ENCODE peak calls at places on chromosomes 11 and 22, in seven cellular contexts. K is coronary artery, F is kidney epithelial cell, M is tibial nerve, A is cardiac muscle cell, P is astrocyte of the spinal cord, I is AG04450. O is an unnamed sample.

GRCh38 chr11:21121991-21122390 is 452.6 kb downstream of the NELL1 start:
- DNase-seq in K (no peak), F (no peak), M (no peak), A (no peak), P (no peak), I (no peak), O (no peak)

GRCh38 chr11:86687083-86687799 is 14.8 kb upstream of the ME3 start:
- DNase-seq in K (no peak), F (no peak), M (no peak), A (no peak), P (no peak), I (no peak), O (no peak)

GRCh38 chr11:47204633-47204989 is 10.2 kb upstream of the DDB2 start:
- DNase-seq in K (no peak), F (no peak), M (no peak), A (peak), P (peak), I (peak), O (no peak)

GRCh38 chr11:100574894-100575769 is 112.0 kb upstream of the ARHGAP42 start:
- DNase-seq in K (no peak), F (no peak), M (no peak), A (peak), P (peak), I (no peak), O (no peak)

GRCh38 chr22:49425356-49425755 is 402.3 kb downstream of the BRD1 start:
- DNase-seq in K (no peak), F (no peak), M (no peak), A (no peak), P (no peak), I (no peak), O (no peak)

GRCh38 chr22:41479671-41480396 is 10.9 kb downstream of the ACO2 start:
- DNase-seq in K (no peak), F (no peak), M (no peak), A (peak), P (peak), I (no peak), O (no peak)

GRCh38 chr11:22467248-22467647 is 129.1 kb downstream of the SLC17A6 start:
- DNase-seq in K (no peak), F (no peak), M (no peak), A (peak), P (no peak), I (no peak), O (no peak)

GRCh38 chr11:88303037-88303436 is 34.5 kb downstream of the CTSC start:
- DNase-seq in K (no peak), F (no peak), M (no peak), A (no peak), P (no peak), I (no peak), O (no peak)

GRCh38 chr11:12680246-12680939 is 6.2 kb downstream of the TEAD1 start:
- DNase-seq in K (peak), F (peak), M (peak), A (peak), P (peak), I (peak), O (no peak)

GRCh38 chr11:120789391-120789790 is 234.5 kb upstream of the TBCEL start:
- DNase-seq in K (no peak), F (no peak), M (no peak), A (no peak), P (no peak), I (no peak), O (no peak)

GRCh38 chr11:120793806-120794479 is 230.0 kb upstream of the TBCEL start:
- DNase-seq in K (no peak), F (no peak), M (no peak), A (no peak), P (no peak), I (no peak), O (no peak)

GRCh38 chr11:120793150-120793549 is 230.8 kb upstream of the TBCEL start:
- DNase-seq in K (no peak), F (no peak), M (no peak), A (no peak), P (no peak), I (no peak), O (no peak)

GRCh38 chr11:120794748-120795147 is 229.2 kb upstream of the TBCEL start:
- DNase-seq in K (no peak), F (no peak), M (no peak), A (no peak), P (no peak), I (no peak), O (no peak)

GRCh38 chr11:120792306-120792705 is 231.6 kb upstream of the TBCEL start:
- DNase-seq in K (no peak), F (no peak), M (no peak), A (no peak), P (no peak), I (no peak), O (no peak)
- TF ChIP-seq CTCF in K (no peak), F (no peak), M (no peak), A (no peak), P (no peak), I (no peak), O (no peak)

GRCh38 chr11:32829157-32829679 is 509 bp upstream of the PRRG4 start:
- DNase-seq in K (no peak), F (no peak), M (no peak), A (no peak), P (no peak), I (no peak), O (no peak)

GRCh38 chr11:32831241-32831640 is 1.5 kb downstream of the PRRG4 start:
- DNase-seq in K (no peak), F (no peak), M (no peak), A (no peak), P (no peak), I (no peak), O (no peak)

GRCh38 chr11:32830796-32831195 is 1.1 kb downstream of the PRRG4 start:
- DNase-seq in K (no peak), F (no peak), M (no peak), A (no peak), P (no peak), I (no peak), O (no peak)

GRCh38 chr11:32829680-32830412 is at the start of gene PRRG4:
- DNase-seq in K (peak), F (no peak), M (peak), A (peak), P (peak), I (no peak), O (no peak)

GRCh38 chr11:32830413-32830738 is 649 bp downstream of the PRRG4 start:
- DNase-seq in K (no peak), F (no peak), M (no peak), A (peak), P (no peak), I (no peak), O (no peak)
- H3K4me3 ChIP-seq in K (peak), F (peak), M (peak), A (peak), P (peak), I (no peak), O (no peak)

GRCh38 chr22:29302681-29303465 is 3.6 kb upstream of the GAS2L1 start:
- DNase-seq in K (no peak), F (no peak), M (no peak), A (peak), P (no peak), I (no peak), O (no peak)
- TF ChIP-seq CTCF in K (no peak), F (no peak), M (no peak), A (no peak), P (no peak), I (no peak), O (no peak)

GRCh38 chr22:37195921-37196320 is 7.9 kb upstream of the C1QTNF6 start:
- DNase-seq in K (no peak), F (no peak), M (no peak), A (peak), P (no peak), I (no peak), O (no peak)

GRCh38 chr22:37199103-37199838 is 11.2 kb upstream of the C1QTNF6 start:
- DNase-seq in K (peak), F (peak), M (peak), A (peak), P (peak), I (peak), O (peak)

GRCh38 chr22:37198290-37199102 is 10.4 kb upstream of the C1QTNF6 start:
- DNase-seq in K (no peak), F (no peak), M (peak), A (peak), P (peak), I (no peak), O (no peak)

GRCh38 chr22:37196539-37197450 is 8.7 kb upstream of the C1QTNF6 start:
- DNase-seq in K (peak), F (no peak), M (peak), A (peak), P (peak), I (peak), O (peak)

GRCh38 chr22:37197451-37198289 is 9.6 kb upstream of the C1QTNF6 start:
- DNase-seq in K (no peak), F (peak), M (peak), A (peak), P (peak), I (no peak), O (no peak)
- H3K4me3 ChIP-seq in K (peak), F (peak), M (peak), A (no peak), P (no peak), I (no peak), O (peak)

DNA sequence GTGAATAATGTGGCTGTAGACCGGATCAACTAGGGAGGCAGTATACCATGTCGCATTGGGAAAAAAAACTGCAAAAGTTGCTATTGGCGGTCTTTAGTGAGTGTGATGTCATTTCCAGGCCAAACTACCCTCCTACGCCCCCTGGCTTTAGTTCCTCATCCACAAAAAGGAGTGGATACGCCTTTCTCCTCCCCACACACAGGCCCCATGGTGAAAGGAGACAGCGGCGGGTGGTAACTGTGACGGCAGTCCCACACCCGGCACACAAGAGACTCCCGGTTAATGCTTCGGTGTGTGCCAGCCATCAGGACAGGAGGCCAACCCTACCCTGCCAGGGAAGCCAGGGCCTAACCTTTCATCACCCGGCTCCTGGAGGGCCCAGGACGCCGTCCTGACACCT is 11.0 kb downstream of the TP53I11 start:
- DNase-seq in K (no peak), F (no peak), M (peak), A (peak), P (no peak), I (no peak), O (no peak)
- TF ChIP-seq CTCF in K (no peak), F (no peak), M (peak), A (peak), P (peak), I (peak), O (no peak)

O was measured in AG09309.